ENCODE peak calls at places on chromosomes 7 and 10, in eight cellular contexts. One of them, this sample, is unnamed.

GRCh38 chr7:42208586-42208985 is 28.4 kb downstream of the GLI3 start:
- DNase-seq in mesenchymal stem cell: no peak
- DNase-seq in IMR-90: no peak
- DNase-seq in right cardiac atrium: no peak
- DNase-seq in BE2C: no peak
- DNase-seq in stomach: no peak
- DNase-seq in Panc1: no peak
- DNase-seq in psoas muscle: no peak
- DNase-seq in this sample: no peak

GRCh38 chr10:69248117-69248730 is 28.1 kb downstream of the HKDC1 start:
- DNase-seq in IMR-90: no peak
- DNase-seq in Panc1: no peak
- DNase-seq in BE2C: no peak
- DNase-seq in mesenchymal stem cell: no peak
- DNase-seq in right cardiac atrium: no peak
- DNase-seq in stomach: no peak
- DNase-seq in psoas muscle: no peak
- DNase-seq in this sample: no peak

GRCh38 chr7:42744746-42745145 is 167.1 kb downstream of the C7orf25 start:
- DNase-seq in BE2C: no peak
- DNase-seq in IMR-90: no peak
- DNase-seq in stomach: no peak
- DNase-seq in Panc1: no peak
- DNase-seq in psoas muscle: no peak
- DNase-seq in right cardiac atrium: no peak
- DNase-seq in mesenchymal stem cell: no peak
- DNase-seq in this sample: no peak

GRCh38 chr7:77580762-77581350 is 43.8 kb downstream of the PTPN12 start:
- DNase-seq in IMR-90: peak; percentile 66
- DNase-seq in right cardiac atrium: no peak
- DNase-seq in mesenchymal stem cell: no peak
- DNase-seq in BE2C: no peak
- DNase-seq in psoas muscle: no peak
- DNase-seq in Panc1: no peak
- DNase-seq in stomach: no peak
- DNase-seq in this sample: no peak

GRCh38 chr10:112083526-112083925 is 100.0 kb downstream of the GPAM start:
- DNase-seq in mesenchymal stem cell: no peak
- DNase-seq in BE2C: no peak
- DNase-seq in psoas muscle: no peak
- DNase-seq in right cardiac atrium: no peak
- DNase-seq in stomach: no peak
- DNase-seq in Panc1: no peak
- DNase-seq in IMR-90: no peak
- DNase-seq in this sample: no peak

GRCh38 chr10:47057471-47057870 is 146.2 kb downstream of the PTPN20 start:
- DNase-seq in BE2C: no peak
- DNase-seq in mesenchymal stem cell: no peak
- DNase-seq in stomach: peak; percentile 3
- DNase-seq in IMR-90: no peak
- DNase-seq in Panc1: no peak
- DNase-seq in right cardiac atrium: no peak
- DNase-seq in psoas muscle: no peak
- DNase-seq in this sample: no peak

GRCh38 chr7:149240637-149241036 is 1.2 kb downstream of the ZNF212 start:
- DNase-seq in psoas muscle: no peak
- DNase-seq in Panc1: no peak
- DNase-seq in stomach: no peak
- DNase-seq in right cardiac atrium: no peak
- DNase-seq in IMR-90: no peak
- DNase-seq in mesenchymal stem cell: no peak
- DNase-seq in BE2C: no peak
- DNase-seq in this sample: no peak

GRCh38 chr7:90726120-90726519 is 130.0 kb downstream of the CDK14 start:
- DNase-seq in stomach: no peak
- DNase-seq in Panc1: no peak
- DNase-seq in psoas muscle: no peak
- DNase-seq in mesenchymal stem cell: peak; percentile 34
- DNase-seq in IMR-90: peak; percentile 46
- DNase-seq in BE2C: no peak
- DNase-seq in right cardiac atrium: no peak
- DNase-seq in this sample: no peak

GRCh38 chr10:77925410-77925794 is 1.2 kb downstream of the DLG5 start:
- DNase-seq in BE2C: no peak
- DNase-seq in IMR-90: peak; percentile 45
- DNase-seq in mesenchymal stem cell: peak; percentile 59
- DNase-seq in stomach: no peak
- DNase-seq in Panc1: no peak
- DNase-seq in right cardiac atrium: peak; percentile 61
- DNase-seq in psoas muscle: no peak
- DNase-seq in this sample: no peak

GRCh38 chr10:92810934-92811532 is 37.3 kb upstream of the EXOC6 start:
- DNase-seq in BE2C: no peak
- DNase-seq in Panc1: no peak
- DNase-seq in right cardiac atrium: no peak
- DNase-seq in IMR-90: no peak
- DNase-seq in psoas muscle: no peak
- DNase-seq in mesenchymal stem cell: no peak
- DNase-seq in stomach: no peak
- DNase-seq in this sample: no peak

GRCh38 chr10:102868976-102869289 is 337 bp upstream of the AS3MT start:
- DNase-seq in IMR-90: no peak
- DNase-seq in psoas muscle: no peak
- DNase-seq in Panc1: no peak
- DNase-seq in BE2C: no peak
- DNase-seq in mesenchymal stem cell: peak; percentile 29
- DNase-seq in right cardiac atrium: no peak
- DNase-seq in stomach: no peak
- DNase-seq in this sample: no peak

GRCh38 chr7:80646088-80646961 is 7.9 kb downstream of the CD36 start:
- DNase-seq in stomach: no peak
- DNase-seq in mesenchymal stem cell: no peak
- DNase-seq in right cardiac atrium: no peak
- DNase-seq in Panc1: no peak
- DNase-seq in IMR-90: no peak
- DNase-seq in psoas muscle: no peak
- DNase-seq in BE2C: no peak
- DNase-seq in this sample: no peak

GRCh38 chr7:39987641-39988347 is 37.7 kb downstream of the CDK13 start:
- DNase-seq in BE2C: no peak
- DNase-seq in Panc1: no peak
- DNase-seq in mesenchymal stem cell: no peak
- DNase-seq in IMR-90: no peak
- DNase-seq in right cardiac atrium: no peak
- DNase-seq in stomach: no peak
- DNase-seq in psoas muscle: no peak
- DNase-seq in this sample: no peak

GRCh38 chr7:114710495-114710894 is 211.4 kb upstream of the MDFIC start:
- DNase-seq in psoas muscle: no peak
- DNase-seq in BE2C: no peak
- DNase-seq in Panc1: no peak
- DNase-seq in right cardiac atrium: no peak
- DNase-seq in stomach: no peak
- DNase-seq in IMR-90: no peak
- DNase-seq in mesenchymal stem cell: no peak
- DNase-seq in this sample: no peak

GRCh38 chr10:84352251-84352842 is 24.0 kb downstream of the CCSER2 start:
- DNase-seq in mesenchymal stem cell: peak; percentile 70
- DNase-seq in right cardiac atrium: peak; percentile 57
- DNase-seq in IMR-90: peak; percentile 72
- DNase-seq in psoas muscle: no peak
- DNase-seq in BE2C: peak; percentile 59
- DNase-seq in Panc1: no peak
- DNase-seq in stomach: peak; percentile 65
- DNase-seq in this sample: no peak

GRCh38 chr10:4053940-4054339 is 268.9 kb upstream of the KLF6 start:
- DNase-seq in mesenchymal stem cell: peak; percentile 51
- DNase-seq in BE2C: no peak
- DNase-seq in IMR-90: no peak
- DNase-seq in Panc1: no peak
- DNase-seq in right cardiac atrium: no peak
- DNase-seq in psoas muscle: no peak
- DNase-seq in stomach: no peak
- DNase-seq in this sample: no peak

GRCh38 chr7:42661312-42661711 is 250.6 kb downstream of the C7orf25 start:
- DNase-seq in Panc1: peak; percentile 18
- DNase-seq in psoas muscle: no peak
- DNase-seq in BE2C: no peak
- DNase-seq in mesenchymal stem cell: peak; percentile 40
- DNase-seq in stomach: no peak
- DNase-seq in right cardiac atrium: no peak
- DNase-seq in IMR-90: no peak
- DNase-seq in this sample: no peak

GRCh38 chr10:124898493-124898892 is 43.4 kb upstream of the ZRANB1 start:
- DNase-seq in psoas muscle: no peak
- DNase-seq in Panc1: no peak
- DNase-seq in mesenchymal stem cell: no peak
- DNase-seq in BE2C: no peak
- DNase-seq in stomach: peak; percentile 31
- DNase-seq in IMR-90: no peak
- DNase-seq in right cardiac atrium: no peak
- DNase-seq in this sample: no peak

GRCh38 chr7:69403169-69403568 is 195.1 kb upstream of the AUTS2 start:
- DNase-seq in Panc1: no peak
- DNase-seq in psoas muscle: no peak
- DNase-seq in BE2C: peak; percentile 49
- DNase-seq in stomach: no peak
- DNase-seq in mesenchymal stem cell: no peak
- DNase-seq in right cardiac atrium: no peak
- DNase-seq in IMR-90: no peak
- DNase-seq in this sample: no peak

GRCh38 chr10:17214486-17214885 is 13.0 kb upstream of the TRDMT1 start:
- DNase-seq in BE2C: no peak
- DNase-seq in stomach: no peak
- DNase-seq in psoas muscle: no peak
- DNase-seq in Panc1: no peak
- DNase-seq in right cardiac atrium: no peak
- DNase-seq in mesenchymal stem cell: peak; percentile 37
- DNase-seq in IMR-90: no peak
- DNase-seq in this sample: no peak
- H3K4me3 ChIP-seq in BE2C: no peak overlapping the region
- H3K4me3 ChIP-seq in stomach: no peak overlapping the region
- H3K4me3 ChIP-seq in psoas muscle: no peak overlapping the region
- H3K4me3 ChIP-seq in Panc1: peak overlapping the region; percentile 5
- H3K4me3 ChIP-seq in right cardiac atrium: no peak overlapping the region
- H3K4me3 ChIP-seq in mesenchymal stem cell: no peak overlapping the region
- H3K4me3 ChIP-seq in IMR-90: no peak overlapping the region
- H3K4me3 ChIP-seq in this sample: no peak overlapping the region

GRCh38 chr10:48938990-48939536 is 577 bp downstream of the LRRC18 start:
- DNase-seq in mesenchymal stem cell: no peak
- DNase-seq in IMR-90: no peak
- DNase-seq in stomach: no peak
- DNase-seq in right cardiac atrium: no peak
- DNase-seq in BE2C: no peak
- DNase-seq in Panc1: no peak
- DNase-seq in psoas muscle: no peak
- DNase-seq in this sample: no peak

GRCh38 chr10:48940372-48940771 is 732 bp upstream of the LRRC18 start:
- DNase-seq in Panc1: no peak
- DNase-seq in psoas muscle: no peak
- DNase-seq in BE2C: no peak
- DNase-seq in right cardiac atrium: no peak
- DNase-seq in IMR-90: no peak
- DNase-seq in mesenchymal stem cell: no peak
- DNase-seq in stomach: no peak
- DNase-seq in this sample: no peak

GRCh38 chr10:48939790-48940325 is at the start of gene LRRC18:
- DNase-seq in mesenchymal stem cell: no peak
- DNase-seq in stomach: no peak
- DNase-seq in IMR-90: no peak
- DNase-seq in BE2C: no peak
- DNase-seq in right cardiac atrium: no peak
- DNase-seq in Panc1: no peak
- DNase-seq in psoas muscle: no peak
- DNase-seq in this sample: no peak

GRCh38 chr10:48941427-48942075 is 1.9 kb upstream of the LRRC18 start:
- DNase-seq in mesenchymal stem cell: no peak
- DNase-seq in BE2C: no peak
- DNase-seq in psoas muscle: no peak
- DNase-seq in IMR-90: no peak
- DNase-seq in Panc1: no peak
- DNase-seq in right cardiac atrium: no peak
- DNase-seq in stomach: no peak
- DNase-seq in this sample: no peak

GRCh38 chr10:48940958-48941357 is 1.3 kb upstream of the LRRC18 start:
- DNase-seq in IMR-90: no peak
- DNase-seq in right cardiac atrium: no peak
- DNase-seq in stomach: no peak
- DNase-seq in BE2C: no peak
- DNase-seq in mesenchymal stem cell: no peak
- DNase-seq in Panc1: no peak
- DNase-seq in psoas muscle: no peak
- DNase-seq in this sample: no peak
- H3K4me3 ChIP-seq in IMR-90: no peak overlapping the region
- H3K4me3 ChIP-seq in right cardiac atrium: no peak overlapping the region
- H3K4me3 ChIP-seq in stomach: no peak overlapping the region
- H3K4me3 ChIP-seq in BE2C: no peak overlapping the region
- H3K4me3 ChIP-seq in mesenchymal stem cell: no peak overlapping the region
- H3K4me3 ChIP-seq in Panc1: no peak overlapping the region
- H3K4me3 ChIP-seq in psoas muscle: no peak overlapping the region
- H3K4me3 ChIP-seq in this sample: no peak overlapping the region

GRCh38 chr10:14954934-14955333 is 1.0 kb upstream of the DCLRE1C start:
- DNase-seq in Panc1: no peak
- DNase-seq in psoas muscle: no peak
- DNase-seq in stomach: no peak
- DNase-seq in IMR-90: no peak
- DNase-seq in right cardiac atrium: no peak
- DNase-seq in mesenchymal stem cell: no peak
- DNase-seq in BE2C: no peak
- DNase-seq in this sample: no peak
- H3K4me3 ChIP-seq in Panc1: peak overlapping the region; percentile 78
- H3K4me3 ChIP-seq in psoas muscle: peak overlapping the region; percentile 85
- H3K4me3 ChIP-seq in stomach: no peak overlapping the region
- H3K4me3 ChIP-seq in IMR-90: no peak overlapping the region
- H3K4me3 ChIP-seq in right cardiac atrium: no peak overlapping the region
- H3K4me3 ChIP-seq in mesenchymal stem cell: no peak overlapping the region
- H3K4me3 ChIP-seq in BE2C: peak overlapping the region; percentile 79
- H3K4me3 ChIP-seq in this sample: no peak overlapping the region

GRCh38 chr10:86377797-86378146 is 11.2 kb upstream of the GRID1 start:
- DNase-seq in psoas muscle: no peak
- DNase-seq in BE2C: no peak
- DNase-seq in stomach: no peak
- DNase-seq in IMR-90: no peak
- DNase-seq in Panc1: no peak
- DNase-seq in right cardiac atrium: no peak
- DNase-seq in mesenchymal stem cell: no peak
- DNase-seq in this sample: no peak

GRCh38 chr10:86375204-86375603 is 8.6 kb upstream of the GRID1 start:
- DNase-seq in BE2C: no peak
- DNase-seq in Panc1: no peak
- DNase-seq in psoas muscle: no peak
- DNase-seq in stomach: no peak
- DNase-seq in IMR-90: no peak
- DNase-seq in mesenchymal stem cell: no peak
- DNase-seq in right cardiac atrium: no peak
- DNase-seq in this sample: no peak

GRCh38 chr10:86374664-86375063 is 8.1 kb upstream of the GRID1 start:
- DNase-seq in mesenchymal stem cell: no peak
- DNase-seq in psoas muscle: no peak
- DNase-seq in IMR-90: no peak
- DNase-seq in stomach: peak; percentile 23
- DNase-seq in Panc1: no peak
- DNase-seq in right cardiac atrium: no peak
- DNase-seq in BE2C: no peak
- DNase-seq in this sample: no peak

GRCh38 chr10:86376403-86376802 is 9.8 kb upstream of the GRID1 start:
- DNase-seq in stomach: no peak
- DNase-seq in BE2C: no peak
- DNase-seq in Panc1: no peak
- DNase-seq in psoas muscle: no peak
- DNase-seq in IMR-90: no peak
- DNase-seq in right cardiac atrium: peak; percentile 11
- DNase-seq in mesenchymal stem cell: no peak
- DNase-seq in this sample: no peak

GRCh38 chr10:86376852-86377796 is 10.5 kb upstream of the GRID1 start:
- DNase-seq in right cardiac atrium: peak; percentile 88
- DNase-seq in psoas muscle: peak; percentile 72
- DNase-seq in Panc1: peak; percentile 22
- DNase-seq in stomach: peak; percentile 88
- DNase-seq in mesenchymal stem cell: peak; percentile 45
- DNase-seq in BE2C: peak; percentile 80
- DNase-seq in IMR-90: peak; percentile 28
- DNase-seq in this sample: no peak
- H3K4me3 ChIP-seq in right cardiac atrium: no peak overlapping the region
- H3K4me3 ChIP-seq in psoas muscle: peak overlapping the region; percentile 52
- H3K4me3 ChIP-seq in Panc1: no peak overlapping the region
- H3K4me3 ChIP-seq in stomach: peak overlapping the region; percentile 32
- H3K4me3 ChIP-seq in mesenchymal stem cell: no peak overlapping the region
- H3K4me3 ChIP-seq in BE2C: peak overlapping the region; percentile 6
- H3K4me3 ChIP-seq in IMR-90: no peak overlapping the region
- H3K4me3 ChIP-seq in this sample: no peak overlapping the region

This sample was measured in GM12864.